ENCODE peak calls at places on chromosomes 5 and 9, in nine cellular contexts. L is HepG2, J is A549, D is heart left ventricle, Y is H1, E is transverse colon, G is stomach, K is body of pancreas, N is upper lobe of left lung. X is an unnamed sample.
A peak's percentile ranks its signal among the peaks of the same experiment; 100 is the strongest.

GRCh38 chr5:133801955-133802751 is 166.3 kb downstream of the C5orf15 start:
- DNase-seq in N (no peak), D (peak; percentile 69), Y (no peak), L (no peak), K (peak; percentile 41), G (peak; percentile 36), E (no peak), J (no peak), X (peak; percentile 81)

GRCh38 chr5:131263648-131264452 is at the start of gene CDC42SE2:
- DNase-seq in D (peak; percentile 84), N (peak; percentile 97), E (peak; percentile 89), J (peak; percentile 70), Y (peak; percentile 87), K (peak; percentile 91), L (peak; percentile 66), G (peak; percentile 88), X (peak; percentile 74)

GRCh38 chr9:684950-685340 is 156.6 kb upstream of the DMRT1 start:
- DNase-seq in D (no peak), K (no peak), N (no peak), Y (no peak), J (no peak), L (peak; percentile 59), G (no peak), E (no peak), X (no peak)

GRCh38 chr9:126061575-126061974 is 265.1 kb upstream of the MVB12B start:
- DNase-seq in K (no peak), Y (no peak), N (no peak), D (no peak), J (no peak), L (no peak), G (no peak), E (no peak), X (no peak)

GRCh38 chr9:120918931-120919638 is 7.5 kb downstream of the TRAF1 start:
- DNase-seq in L (no peak), D (peak; percentile 54), Y (no peak), K (no peak), N (peak; percentile 39), E (no peak), G (no peak), J (no peak), X (no peak)

GRCh38 chr9:99130069-99130468 is 25.2 kb downstream of the TGFBR1 start:
- DNase-seq in J (no peak), K (no peak), G (no peak), Y (no peak), D (no peak), L (no peak), N (no peak), E (no peak), X (no peak)

GRCh38 chr5:14032944-14033343 is 88.5 kb upstream of the DNAH5 start:
- DNase-seq in L (no peak), K (no peak), N (no peak), D (no peak), J (no peak), G (no peak), Y (no peak), E (no peak), X (no peak)

GRCh38 chr5:103283869-103284268 is 25.3 kb downstream of the MACIR start:
- DNase-seq in Y (no peak), N (no peak), E (no peak), K (no peak), L (no peak), D (no peak), J (no peak), G (no peak), X (no peak)

GRCh38 chr5:181189962-181190710 is 14.9 kb downstream of the TRIM7 start:
- DNase-seq in N (peak; percentile 81), G (peak; percentile 33), K (peak; percentile 42), D (no peak), Y (no peak), J (no peak), E (peak; percentile 48), L (no peak), X (no peak)

GRCh38 chr5:181186902-181187499 is 18.0 kb downstream of the TRIM7 start:
- DNase-seq in D (no peak), L (no peak), E (no peak), Y (no peak), G (no peak), K (no peak), N (no peak), J (no peak), X (no peak)

GRCh38 chr5:181189363-181189961 is 15.5 kb downstream of the TRIM7 start:
- DNase-seq in J (no peak), N (peak; percentile 91), Y (no peak), D (no peak), K (peak; percentile 33), L (no peak), G (no peak), E (peak; percentile 45), X (no peak)

GRCh38 chr5:181187500-181188213 is 17.3 kb downstream of the TRIM7 start:
- DNase-seq in K (peak; percentile 83), Y (peak; percentile 97), D (peak; percentile 76), J (no peak), E (peak; percentile 74), N (peak; percentile 86), G (peak; percentile 73), L (peak; percentile 81), X (peak; percentile 75)

DNA sequence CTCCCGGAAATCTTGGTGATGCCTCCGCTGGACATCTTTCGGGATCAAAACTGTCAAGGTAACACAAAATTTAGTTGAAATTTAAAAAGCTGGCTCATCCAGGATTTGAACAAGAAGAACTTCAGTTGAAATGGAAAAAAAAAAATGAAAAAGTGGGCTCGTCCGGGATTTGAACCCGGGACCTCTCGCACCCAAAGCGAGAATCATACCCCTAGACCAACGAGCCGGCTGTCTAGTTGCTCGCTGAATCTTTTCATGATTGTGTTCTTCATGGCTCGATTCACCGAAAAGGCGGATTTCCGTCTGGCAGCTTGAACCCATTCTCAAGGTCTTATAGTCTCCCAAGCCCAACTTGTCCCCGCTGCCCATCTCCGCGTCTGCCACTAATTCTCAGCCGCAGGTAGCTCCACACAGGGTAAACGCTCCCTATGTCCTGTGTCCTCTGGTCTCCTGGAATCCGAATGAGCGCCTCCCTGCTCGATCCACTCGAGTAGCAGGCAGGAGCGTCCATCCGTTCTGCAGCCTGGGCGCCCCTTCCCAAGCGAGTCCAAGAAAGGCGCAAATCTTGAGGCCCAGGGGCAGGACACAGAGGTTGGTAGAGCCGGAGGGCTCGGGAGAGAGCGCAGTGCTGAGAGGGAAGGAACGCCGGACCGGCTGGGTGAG is 16.2 kb downstream of the TRIM7 start:
- DNase-seq in E (peak; percentile 83), K (peak; percentile 84), Y (peak; percentile 96), G (peak; percentile 77), J (no peak), D (peak; percentile 66), L (peak; percentile 57), N (no peak), X (peak; percentile 65)
- H3K4me1 ChIP-seq in E (peaks cover 35% of the 10 kb centered on the region), K (peaks cover 43% of the 10 kb centered on the region), Y (no peaks in the 10 kb centered on the region), G (peaks cover 68% of the 10 kb centered on the region), J (peaks cover 22% of the 10 kb centered on the region), D (no peaks in the 10 kb centered on the region), L (peaks cover 35% of the 10 kb centered on the region), N (peaks cover 47% of the 10 kb centered on the region), X (peaks cover 21% of the 10 kb centered on the region)

GRCh38 chr5:141841376-141841775 is 36.8 kb downstream of the PCDH1 start:
- DNase-seq in J (no peak), L (no peak), N (peak; percentile 70), G (peak; percentile 89), E (peak; percentile 90), K (peak; percentile 84), Y (no peak), D (peak; percentile 59), X (no peak)

GRCh38 chr5:141841781-141842180 is 36.4 kb downstream of the PCDH1 start:
- DNase-seq in N (peak; percentile 73), K (peak; percentile 82), Y (no peak), G (peak; percentile 88), L (no peak), E (peak; percentile 71), J (no peak), D (no peak), X (no peak)

GRCh38 chr5:141845371-141845821 is 32.8 kb downstream of the PCDH1 start:
- DNase-seq in N (no peak), J (no peak), L (no peak), G (no peak), Y (no peak), E (no peak), K (no peak), D (no peak), X (no peak)

GRCh38 chr5:141844414-141845097 is 33.7 kb downstream of the PCDH1 start:
- DNase-seq in Y (no peak), D (no peak), E (no peak), K (no peak), G (no peak), L (no peak), J (no peak), N (no peak), X (no peak)

GRCh38 chr5:141843156-141843927 is 34.9 kb downstream of the PCDH1 start:
- DNase-seq in K (peak; percentile 43), Y (no peak), L (no peak), G (peak; percentile 63), D (no peak), E (no peak), J (no peak), N (no peak), X (no peak)
- H3K27ac ChIP-seq in K (peak overlapping the region; percentile 55), Y (peak overlapping the region; percentile 65), L (no peak overlapping the region), G (peak overlapping the region; percentile 77), D (peak overlapping the region; percentile 50), E (peak overlapping the region; percentile 87), J (no peak overlapping the region), N (peak overlapping the region; percentile 95), X (peak overlapping the region; percentile 48)

GRCh38 chr9:132381966-132382541 is 24.6 kb downstream of the TTF1 start:
- DNase-seq in E (no peak), J (no peak), Y (no peak), L (no peak), G (no peak), D (no peak), N (no peak), K (peak; percentile 48), X (no peak)
- TF ChIP-seq POLR2A in E (no peak), J (no peak), Y (no peak), L (no peak), G (no peak), D (no peak), N (no peak), K (no peak), X (no peak)

GRCh38 chr9:134550584-134550983 is 91.0 kb upstream of the COL5A1 start:
- DNase-seq in E (no peak), G (no peak), J (no peak), L (no peak), N (no peak), K (no peak), D (no peak), Y (no peak), X (no peak)
- H3K4me1 ChIP-seq in E (peaks cover 5% of the 10 kb centered on the region), G (peaks cover 13% of the 10 kb centered on the region), J (peaks cover 23% of the 10 kb centered on the region), L (no peaks in the 10 kb centered on the region), N (no peaks in the 10 kb centered on the region), K (no peaks in the 10 kb centered on the region), D (no peaks in the 10 kb centered on the region), Y (no peaks in the 10 kb centered on the region), X (no peaks in the 10 kb centered on the region)

X was measured in gastrocnemius medialis.